ENCODE peak calls at places on chromosomes 2 and 18, in seven cellular contexts. One of them, this sample, is unnamed.
A peak's percentile ranks its signal among the peaks of the same experiment; 100 is the strongest.

GRCh38 chr18:59916746-59917145 is 16.9 kb downstream of the PMAIP1 start:
- DNase-seq in GM23248: no peak
- DNase-seq in mammary epithelial cell: no peak
- DNase-seq in adrenal gland: no peak
- DNase-seq in gastrocnemius medialis: no peak
- DNase-seq in OCI-LY7: no peak
- DNase-seq in mesenchymal stem cell: no peak
- DNase-seq in this sample: no peak

GRCh38 chr2:208142255-208142924 is 3.6 kb downstream of the CRYGB start:
- DNase-seq in GM23248: peak; percentile 22
- DNase-seq in mammary epithelial cell: peak; percentile 43
- DNase-seq in adrenal gland: no peak
- DNase-seq in gastrocnemius medialis: no peak
- DNase-seq in OCI-LY7: no peak
- DNase-seq in mesenchymal stem cell: no peak
- DNase-seq in this sample: no peak

GRCh38 chr2:191270303-191271178 is 25.3 kb downstream of the MYO1B start:
- DNase-seq in GM23248: peak; percentile 14
- DNase-seq in mammary epithelial cell: no peak
- DNase-seq in adrenal gland: no peak
- DNase-seq in gastrocnemius medialis: no peak
- DNase-seq in OCI-LY7: no peak
- DNase-seq in mesenchymal stem cell: no peak
- DNase-seq in this sample: no peak

GRCh38 chr2:233817305-233817980 is 36.9 kb downstream of the HJURP start:
- DNase-seq in GM23248: peak; percentile 35
- DNase-seq in mammary epithelial cell: no peak
- DNase-seq in adrenal gland: no peak
- DNase-seq in gastrocnemius medialis: no peak
- DNase-seq in OCI-LY7: no peak
- DNase-seq in mesenchymal stem cell: no peak
- DNase-seq in this sample: no peak

GRCh38 chr18:12236934-12237832 is 17.0 kb upstream of the CIDEA start:
- DNase-seq in GM23248: peak; percentile 77
- DNase-seq in mammary epithelial cell: peak; percentile 37
- DNase-seq in adrenal gland: peak; percentile 80
- DNase-seq in gastrocnemius medialis: peak; percentile 20
- DNase-seq in OCI-LY7: peak; percentile 51
- DNase-seq in mesenchymal stem cell: peak; percentile 59
- DNase-seq in this sample: no peak

GRCh38 chr2:191854385-191855372 is 7.8 kb upstream of the CAVIN2 start:
- DNase-seq in GM23248: no peak
- DNase-seq in mammary epithelial cell: no peak
- DNase-seq in adrenal gland: no peak
- DNase-seq in gastrocnemius medialis: no peak
- DNase-seq in OCI-LY7: no peak
- DNase-seq in mesenchymal stem cell: no peak
- DNase-seq in this sample: no peak

GRCh38 chr2:141522702-141523101 is 608.1 kb downstream of the LRP1B start:
- DNase-seq in GM23248: no peak
- DNase-seq in mammary epithelial cell: no peak
- DNase-seq in adrenal gland: no peak
- DNase-seq in gastrocnemius medialis: no peak
- DNase-seq in OCI-LY7: no peak
- DNase-seq in mesenchymal stem cell: peak; percentile 53
- DNase-seq in this sample: no peak

GRCh38 chr2:37858197-37858711 is 66.8 kb upstream of the RMDN2 start:
- DNase-seq in GM23248: peak; percentile 83
- DNase-seq in mammary epithelial cell: no peak
- DNase-seq in adrenal gland: no peak
- DNase-seq in gastrocnemius medialis: no peak
- DNase-seq in OCI-LY7: no peak
- DNase-seq in mesenchymal stem cell: peak; percentile 66
- DNase-seq in this sample: peak; percentile 36

GRCh38 chr2:154173164-154173563 is 301.4 kb downstream of the GALNT13 start:
- DNase-seq in GM23248: no peak
- DNase-seq in mammary epithelial cell: no peak
- DNase-seq in adrenal gland: no peak
- DNase-seq in gastrocnemius medialis: no peak
- DNase-seq in OCI-LY7: no peak
- DNase-seq in mesenchymal stem cell: no peak
- DNase-seq in this sample: no peak

GRCh38 chr2:95306306-95306895 is 9.3 kb downstream of the KCNIP3 start:
- DNase-seq in GM23248: no peak
- DNase-seq in mammary epithelial cell: no peak
- DNase-seq in adrenal gland: no peak
- DNase-seq in gastrocnemius medialis: no peak
- DNase-seq in OCI-LY7: no peak
- DNase-seq in mesenchymal stem cell: no peak
- DNase-seq in this sample: no peak

GRCh38 chr2:1808921-1809551 is 64.7 kb upstream of the PXDN start:
- DNase-seq in GM23248: peak; percentile 16
- DNase-seq in mammary epithelial cell: no peak
- DNase-seq in adrenal gland: no peak
- DNase-seq in gastrocnemius medialis: no peak
- DNase-seq in OCI-LY7: no peak
- DNase-seq in mesenchymal stem cell: no peak
- DNase-seq in this sample: no peak

GRCh38 chr2:219079417-219079816 is 18.7 kb upstream of the IHH start:
- DNase-seq in GM23248: peak; percentile 66
- DNase-seq in mammary epithelial cell: peak; percentile 61
- DNase-seq in adrenal gland: no peak
- DNase-seq in gastrocnemius medialis: no peak
- DNase-seq in OCI-LY7: no peak
- DNase-seq in mesenchymal stem cell: no peak
- DNase-seq in this sample: no peak

GRCh38 chr18:7847357-7847756 is 280.2 kb downstream of the PTPRM start:
- DNase-seq in GM23248: no peak
- DNase-seq in mammary epithelial cell: no peak
- DNase-seq in adrenal gland: no peak
- DNase-seq in gastrocnemius medialis: no peak
- DNase-seq in OCI-LY7: no peak
- DNase-seq in mesenchymal stem cell: no peak
- DNase-seq in this sample: no peak

GRCh38 chr18:22489694-22490093 is 72.0 kb upstream of the CTAGE1 start:
- DNase-seq in GM23248: peak; percentile 21
- DNase-seq in mammary epithelial cell: peak; percentile 37
- DNase-seq in adrenal gland: no peak
- DNase-seq in gastrocnemius medialis: no peak
- DNase-seq in OCI-LY7: no peak
- DNase-seq in mesenchymal stem cell: peak; percentile 7
- DNase-seq in this sample: no peak

GRCh38 chr2:149686677-149687427 is 99.3 kb upstream of the MMADHC start:
- DNase-seq in GM23248: no peak
- DNase-seq in mammary epithelial cell: no peak
- DNase-seq in adrenal gland: no peak
- DNase-seq in gastrocnemius medialis: peak; percentile 32
- DNase-seq in OCI-LY7: no peak
- DNase-seq in mesenchymal stem cell: no peak
- DNase-seq in this sample: no peak

GRCh38 chr2:4420032-4420431 is 716.7 kb downstream of the DCDC2C start:
- DNase-seq in GM23248: no peak
- DNase-seq in mammary epithelial cell: no peak
- DNase-seq in adrenal gland: no peak
- DNase-seq in gastrocnemius medialis: no peak
- DNase-seq in OCI-LY7: no peak
- DNase-seq in mesenchymal stem cell: no peak
- DNase-seq in this sample: no peak

GRCh38 chr2:128362889-128363228 is 44.2 kb upstream of the HS6ST1 start:
- DNase-seq in GM23248: peak; percentile 80
- DNase-seq in mammary epithelial cell: no peak
- DNase-seq in adrenal gland: no peak
- DNase-seq in gastrocnemius medialis: no peak
- DNase-seq in OCI-LY7: no peak
- DNase-seq in mesenchymal stem cell: peak; percentile 79
- DNase-seq in this sample: peak; percentile 21

GRCh38 chr2:74379851-74380789 is at the start of gene DCTN1:
- DNase-seq in GM23248: peak; percentile 90
- DNase-seq in mammary epithelial cell: peak; percentile 50
- DNase-seq in adrenal gland: peak; percentile 75
- DNase-seq in gastrocnemius medialis: no peak
- DNase-seq in OCI-LY7: peak; percentile 34
- DNase-seq in mesenchymal stem cell: peak; percentile 81
- DNase-seq in this sample: no peak

GRCh38 chr2:45913539-45913938 is 262.1 kb downstream of the PRKCE start:
- DNase-seq in GM23248: no peak
- DNase-seq in mammary epithelial cell: no peak
- DNase-seq in adrenal gland: no peak
- DNase-seq in gastrocnemius medialis: no peak
- DNase-seq in OCI-LY7: no peak
- DNase-seq in mesenchymal stem cell: no peak
- DNase-seq in this sample: no peak

GRCh38 chr2:240398711-240399267 is 36.7 kb upstream of the GPC1 start:
- DNase-seq in GM23248: no peak
- DNase-seq in mammary epithelial cell: no peak
- DNase-seq in adrenal gland: peak; percentile 14
- DNase-seq in gastrocnemius medialis: no peak
- DNase-seq in OCI-LY7: no peak
- DNase-seq in mesenchymal stem cell: no peak
- DNase-seq in this sample: no peak

GRCh38 chr2:223894968-223895367 is 50.2 kb downstream of the WDFY1 start:
- DNase-seq in GM23248: no peak
- DNase-seq in mammary epithelial cell: no peak
- DNase-seq in adrenal gland: no peak
- DNase-seq in gastrocnemius medialis: no peak
- DNase-seq in OCI-LY7: peak; percentile 13
- DNase-seq in mesenchymal stem cell: no peak
- DNase-seq in this sample: no peak

GRCh38 chr2:226327830-226328229 is 471.8 kb downstream of the IRS1 start:
- DNase-seq in GM23248: no peak
- DNase-seq in mammary epithelial cell: peak; percentile 90
- DNase-seq in adrenal gland: no peak
- DNase-seq in gastrocnemius medialis: no peak
- DNase-seq in OCI-LY7: no peak
- DNase-seq in mesenchymal stem cell: no peak
- DNase-seq in this sample: no peak

GRCh38 chr18:21330122-21330701 is 88.2 kb downstream of the GREB1L start:
- DNase-seq in GM23248: peak; percentile 71
- DNase-seq in mammary epithelial cell: peak; percentile 54
- DNase-seq in adrenal gland: peak; percentile 22
- DNase-seq in gastrocnemius medialis: peak; percentile 9
- DNase-seq in OCI-LY7: no peak
- DNase-seq in mesenchymal stem cell: peak; percentile 82
- DNase-seq in this sample: no peak

GRCh38 chr2:113136828-113137775 is 9.7 kb downstream of the IL1RN start:
- DNase-seq in GM23248: peak; percentile 64
- DNase-seq in mammary epithelial cell: no peak
- DNase-seq in adrenal gland: peak; percentile 57
- DNase-seq in gastrocnemius medialis: no peak
- DNase-seq in OCI-LY7: peak; percentile 62
- DNase-seq in mesenchymal stem cell: peak; percentile 47
- DNase-seq in this sample: no peak

DNA sequence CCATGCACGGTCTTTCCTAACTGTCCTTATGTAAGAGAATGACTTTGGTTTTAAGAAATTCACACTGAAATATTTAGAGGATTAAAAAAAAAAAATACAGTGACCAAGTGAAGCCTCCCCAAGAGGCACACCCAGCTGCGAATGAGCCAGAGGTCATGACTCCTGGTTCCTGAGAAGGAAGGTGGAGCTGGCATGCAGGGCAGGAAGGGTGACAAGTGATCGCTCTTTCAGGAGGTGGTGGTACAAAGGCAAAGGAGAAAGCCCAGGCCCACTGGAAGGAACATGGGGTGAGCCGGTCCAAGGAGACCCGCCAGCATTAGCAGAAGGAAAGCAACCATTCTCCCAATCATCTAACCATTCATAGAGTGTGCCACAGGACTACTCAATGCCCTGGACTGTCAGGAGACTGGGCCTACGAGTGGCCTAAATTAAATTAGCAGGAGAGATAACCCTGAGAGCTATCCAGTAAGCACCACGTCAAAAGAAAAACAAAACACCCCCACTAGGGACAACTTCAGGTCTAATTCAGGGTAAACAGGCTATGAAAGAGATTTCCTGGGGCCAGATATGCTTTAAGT is 7.8 kb downstream of the INO80C start:
- DNase-seq in GM23248: no peak
- DNase-seq in mammary epithelial cell: no peak
- DNase-seq in adrenal gland: no peak
- DNase-seq in gastrocnemius medialis: no peak
- DNase-seq in OCI-LY7: no peak
- DNase-seq in mesenchymal stem cell: no peak
- DNase-seq in this sample: no peak
- H3K27ac ChIP-seq in GM23248: no peak overlapping the region
- H3K27ac ChIP-seq in mammary epithelial cell: no peak overlapping the region
- H3K27ac ChIP-seq in adrenal gland: no peak overlapping the region
- H3K27ac ChIP-seq in gastrocnemius medialis: no peak overlapping the region
- H3K27ac ChIP-seq in OCI-LY7: no peak overlapping the region
- H3K27ac ChIP-seq in mesenchymal stem cell: no peak overlapping the region
- H3K27ac ChIP-seq in this sample: no peak overlapping the region

DNA sequence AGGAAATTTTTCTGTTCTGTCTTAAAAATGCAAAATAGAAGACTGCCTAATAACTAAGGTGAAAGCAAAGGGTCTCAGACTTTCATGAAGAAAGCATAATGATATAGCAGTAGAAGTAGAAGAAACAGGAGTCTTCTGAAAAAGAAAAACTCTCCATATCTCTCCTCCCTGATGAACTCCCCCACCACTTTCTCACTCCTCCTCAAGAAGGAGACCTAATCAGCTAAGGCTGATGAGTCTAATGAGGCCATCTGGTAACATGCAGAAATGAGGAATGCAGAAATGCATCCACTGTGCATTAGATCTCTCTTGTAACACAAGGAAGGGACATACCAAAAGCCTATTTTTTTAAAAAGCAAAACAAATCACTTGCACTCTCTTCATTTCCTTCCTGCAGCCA is 273.7 kb upstream of the UBE2E3 start:
- DNase-seq in GM23248: no peak
- DNase-seq in mammary epithelial cell: no peak
- DNase-seq in adrenal gland: no peak
- DNase-seq in gastrocnemius medialis: no peak
- DNase-seq in OCI-LY7: no peak
- DNase-seq in mesenchymal stem cell: peak; percentile 28
- DNase-seq in this sample: no peak
- H3K4me1 ChIP-seq in GM23248: peaks cover 45% of the 10 kb centered on the region
- H3K4me1 ChIP-seq in mammary epithelial cell: peaks cover 27% of the 10 kb centered on the region
- H3K4me1 ChIP-seq in adrenal gland: no peaks in the 10 kb centered on the region
- H3K4me1 ChIP-seq in gastrocnemius medialis: no peaks in the 10 kb centered on the region
- H3K4me1 ChIP-seq in OCI-LY7: no peaks in the 10 kb centered on the region
- H3K4me1 ChIP-seq in mesenchymal stem cell: no peaks in the 10 kb centered on the region
- H3K4me1 ChIP-seq in this sample: no peaks in the 10 kb centered on the region

DNA sequence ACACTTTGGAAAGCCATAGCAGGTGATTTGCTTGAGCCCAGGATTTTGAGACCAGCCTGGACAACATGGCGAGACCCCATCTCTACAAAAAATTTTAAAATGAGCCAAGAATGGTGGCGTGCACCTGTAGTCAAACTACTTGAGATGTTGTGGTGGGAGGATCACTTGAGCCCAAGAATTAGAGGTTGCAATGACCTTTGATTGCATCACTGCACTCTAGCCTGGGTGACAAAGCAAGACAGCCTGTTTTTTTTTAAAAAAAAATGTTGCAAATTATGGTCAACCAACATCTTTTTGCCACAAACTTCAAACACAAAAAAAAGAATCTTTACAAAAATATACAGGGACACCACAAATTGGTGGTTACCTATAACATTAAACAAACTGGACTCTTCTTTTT is 40.3 kb downstream of the MEX3C start:
- DNase-seq in GM23248: no peak
- DNase-seq in mammary epithelial cell: no peak
- DNase-seq in adrenal gland: no peak
- DNase-seq in gastrocnemius medialis: no peak
- DNase-seq in OCI-LY7: no peak
- DNase-seq in mesenchymal stem cell: no peak
- DNase-seq in this sample: no peak
- H3K4me3 ChIP-seq in GM23248: no peak overlapping the region
- H3K4me3 ChIP-seq in mammary epithelial cell: no peak overlapping the region
- H3K4me3 ChIP-seq in adrenal gland: no peak overlapping the region
- H3K4me3 ChIP-seq in gastrocnemius medialis: no peak overlapping the region
- H3K4me3 ChIP-seq in OCI-LY7: no peak overlapping the region
- H3K4me3 ChIP-seq in mesenchymal stem cell: no peak overlapping the region
- H3K4me3 ChIP-seq in this sample: no peak overlapping the region

GRCh38 chr2:163574309-163574708 is 161.5 kb downstream of the FIGN start:
- DNase-seq in GM23248: no peak
- DNase-seq in mammary epithelial cell: no peak
- DNase-seq in adrenal gland: no peak
- DNase-seq in gastrocnemius medialis: no peak
- DNase-seq in OCI-LY7: no peak
- DNase-seq in mesenchymal stem cell: no peak
- DNase-seq in this sample: no peak
- H3K27ac ChIP-seq in GM23248: no peak overlapping the region
- H3K27ac ChIP-seq in mammary epithelial cell: no peak overlapping the region
- H3K27ac ChIP-seq in adrenal gland: no peak overlapping the region
- H3K27ac ChIP-seq in gastrocnemius medialis: no peak overlapping the region
- H3K27ac ChIP-seq in OCI-LY7: no peak overlapping the region
- H3K27ac ChIP-seq in mesenchymal stem cell: no peak overlapping the region
- H3K27ac ChIP-seq in this sample: no peak overlapping the region

This sample was measured in thoracic aorta.